ENCODE peak calls at places on chromosomes 11 and 22, in five cellular contexts. B, M, U, G and C are unnamed samples.

GRCh38 chr22:24965822-24966626 is 13.5 kb downstream of the KIAA1671 start:
- DNase-seq in B (no peak), M (peak), U (no peak), G (no peak), C (no peak)

GRCh38 chr11:3231851-3232744 is at the start of gene MRGPRE:
- DNase-seq in B (no peak), M (peak), U (no peak), G (no peak), C (peak)

GRCh38 chr11:68669301-68670090 is 14.8 kb upstream of the GAL start:
- DNase-seq in B (no peak), M (no peak), U (no peak), G (no peak), C (no peak)

GRCh38 chr11:36030707-36031365 is 87.0 kb downstream of the LDLRAD3 start:
- DNase-seq in B (no peak), M (no peak), U (peak), G (peak), C (peak)

GRCh38 chr11:107741044-107741823 is 29.4 kb upstream of the SLN start:
- DNase-seq in B (peak), M (peak), U (peak), G (peak), C (peak)

GRCh38 chr11:47406896-47407745 is 1.3 kb upstream of the SLC39A13 start:
- DNase-seq in B (peak), M (no peak), U (peak), G (peak), C (no peak)

GRCh38 chr11:59574467-59574866 is 41.1 kb downstream of the OSBP start:
- DNase-seq in B (no peak), M (peak), U (peak), G (peak), C (no peak)

GRCh38 chr11:21768388-21768787 is 424.5 kb upstream of the ANO5 start:
- DNase-seq in B (no peak), M (no peak), U (no peak), G (no peak), C (no peak)

GRCh38 chr11:86230921-86231320 is 13.6 kb upstream of the EED start:
- DNase-seq in B (no peak), M (peak), U (no peak), G (no peak), C (no peak)

GRCh38 chr11:107695446-107695845 is 16.4 kb downstream of the SLN start:
- DNase-seq in B (no peak), M (no peak), U (peak), G (no peak), C (no peak)

GRCh38 chr11:67538306-67538705 is 15.1 kb upstream of the CABP2 start:
- DNase-seq in B (no peak), M (no peak), U (no peak), G (no peak), C (no peak)

GRCh38 chr11:196786-197731 is 4.2 kb downstream of the SCGB1C1 start:
- DNase-seq in B (no peak), M (no peak), U (no peak), G (no peak), C (no peak)

GRCh38 chr22:50215297-50216049 is 14.7 kb downstream of the SELENOO start:
- DNase-seq in B (no peak), M (no peak), U (no peak), G (no peak), C (no peak)

GRCh38 chr11:1310772-1311468 is 1.5 kb upstream of the TOLLIP start:
- DNase-seq in B (peak), M (no peak), U (no peak), G (no peak), C (no peak)

GRCh38 chr11:93905384-93905783 is 55.0 kb upstream of the VSTM5 start:
- DNase-seq in B (no peak), M (peak), U (peak), G (peak), C (no peak)

GRCh38 chr22:40239345-40239683 is 61.6 kb downstream of the TNRC6B start:
- DNase-seq in B (no peak), M (no peak), U (no peak), G (no peak), C (no peak)

GRCh38 chr22:37237371-37238268 is 6.4 kb downstream of the RAC2 start:
- DNase-seq in B (no peak), M (no peak), U (peak), G (no peak), C (peak)

GRCh38 chr11:62788991-62789390 is 1.8 kb downstream of the TMEM179B start:
- DNase-seq in B (no peak), M (no peak), U (no peak), G (no peak), C (no peak)

GRCh38 chr11:71914127-71914526 is 14.3 kb downstream of the XNDC1N start:
- DNase-seq in B (no peak), M (no peak), U (no peak), G (no peak), C (no peak)

GRCh38 chr11:14973621-14974020 is 1.5 kb upstream of the CALCA start:
- DNase-seq in B (no peak), M (no peak), U (peak), G (peak), C (peak)

GRCh38 chr11:86548278-86548917 is 124.0 kb downstream of the ME3 start:
- DNase-seq in B (no peak), M (no peak), U (peak), G (peak), C (no peak)

GRCh38 chr11:42243370-42243769 is 783.9 kb upstream of the LRRC4C start:
- DNase-seq in B (no peak), M (no peak), U (no peak), G (no peak), C (no peak)

GRCh38 chr11:134293119-134294113 is 17.2 kb downstream of the GLB1L3 start:
- DNase-seq in B (no peak), M (no peak), U (no peak), G (no peak), C (no peak)

GRCh38 chr11:117979481-117980211 is 6.5 kb upstream of the IL10RA start:
- DNase-seq in B (peak), M (no peak), U (no peak), G (no peak), C (no peak)

GRCh38 chr11:37748641-37749040 is 1150.6 kb upstream of the RAG2 start:
- DNase-seq in B (no peak), M (no peak), U (peak), G (no peak), C (no peak)

GRCh38 chr11:131688056-131688693 is 317.8 kb downstream of the NTM start:
- DNase-seq in B (peak), M (peak), U (peak), G (peak), C (peak)

GRCh38 chr11:115208808-115209259 is 295.4 kb downstream of the CADM1 start:
- DNase-seq in B (no peak), M (no peak), U (no peak), G (no peak), C (no peak)

GRCh38 chr11:30914143-30914762 is 328.1 kb upstream of the MPPED2 start:
- DNase-seq in B (peak), M (peak), U (peak), G (peak), C (peak)

GRCh38 chr11:2376751-2377451 is at the start of gene CD81:
- DNase-seq in B (peak), M (no peak), U (no peak), G (peak), C (peak)

GRCh38 chr11:68692881-68693483 is 8.6 kb downstream of the GAL start:
- DNase-seq in B (no peak), M (no peak), U (no peak), G (no peak), C (no peak)

GRCh38 chr22:43404673-43405385 is 7.0 kb upstream of the MPPED1 start:
- DNase-seq in B (no peak), M (peak), U (no peak), G (no peak), C (no peak)

GRCh38 chr22:44638966-44639739 is 62.9 kb upstream of the PRR5 start:
- DNase-seq in B (no peak), M (no peak), U (no peak), G (no peak), C (peak)

GRCh38 chr11:112421854-112422253 is 161.2 kb upstream of the PLET1 start:
- DNase-seq in B (no peak), M (no peak), U (no peak), G (no peak), C (peak)

GRCh38 chr11:61732705-61733104 is 19.7 kb upstream of the MYRF start:
- DNase-seq in B (no peak), M (peak), U (no peak), G (peak), C (no peak)

GRCh38 chr11:67301951-67302516 is 1.3 kb upstream of the SSH3 start:
- DNase-seq in B (no peak), M (no peak), U (peak), G (peak), C (no peak)

DNA sequence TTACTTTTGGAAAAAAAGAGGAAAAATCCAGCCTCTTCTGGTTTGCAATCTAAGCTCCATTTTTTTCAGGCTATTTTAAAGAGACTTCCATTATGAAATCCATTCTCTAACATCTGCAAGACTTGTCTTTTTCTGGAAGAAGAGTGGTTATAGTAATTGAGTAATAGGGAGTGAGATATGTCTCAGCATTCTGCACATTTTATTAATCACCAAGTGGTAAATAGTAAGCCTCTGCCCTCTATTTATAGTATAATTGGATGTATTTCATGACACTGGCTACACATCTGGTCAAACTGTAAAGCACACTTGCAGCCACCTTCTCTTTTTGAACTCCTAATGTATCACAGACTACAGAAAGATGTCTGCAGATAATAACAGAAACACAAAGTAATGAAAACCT is 391.1 kb downstream of the ETS1 start:
- DNase-seq in B (no peak), M (no peak), U (no peak), G (peak), C (peak)
- H2AFZ ChIP-seq in B (no peak), M (no peak), U (no peak), G (no peak), C (no peak)

GRCh38 chr11:64181506-64182411 is 4.2 kb upstream of the STIP1 start:
- DNase-seq in B (peak), M (peak), U (peak), G (peak), C (peak)

GRCh38 chr11:64183890-64184289 is 2.1 kb upstream of the STIP1 start:
- DNase-seq in B (no peak), M (no peak), U (no peak), G (no peak), C (no peak)

GRCh38 chr11:64179221-64179620 is 6.8 kb upstream of the STIP1 start:
- DNase-seq in B (no peak), M (no peak), U (no peak), G (no peak), C (no peak)

GRCh38 chr11:64178203-64178602 is 7.8 kb upstream of the STIP1 start:
- DNase-seq in B (no peak), M (no peak), U (no peak), G (no peak), C (no peak)

GRCh38 chr11:64180871-64181270 is 5.1 kb upstream of the STIP1 start:
- DNase-seq in B (no peak), M (no peak), U (peak), G (no peak), C (peak)
- H2AFZ ChIP-seq in B (peak), M (no peak), U (no peak), G (no peak), C (peak)

GRCh38 chr11:75262961-75263852 is 22.6 kb downstream of the TPBGL start:
- DNase-seq in B (no peak), M (no peak), U (no peak), G (peak), C (no peak)

GRCh38 chr11:75265851-75266531 is 25.4 kb downstream of the TPBGL start:
- DNase-seq in B (peak), M (no peak), U (no peak), G (peak), C (peak)

GRCh38 chr11:75263944-75264349 is 23.4 kb downstream of the TPBGL start:
- DNase-seq in B (peak), M (no peak), U (peak), G (peak), C (no peak)

GRCh38 chr11:75264971-75265370 is 24.4 kb downstream of the TPBGL start:
- DNase-seq in B (no peak), M (no peak), U (no peak), G (no peak), C (no peak)

GRCh38 chr11:75264356-75264755 is 23.8 kb downstream of the TPBGL start:
- DNase-seq in B (no peak), M (no peak), U (no peak), G (no peak), C (no peak)
- H2AFZ ChIP-seq in B (no peak), M (no peak), U (no peak), G (no peak), C (no peak)

GRCh38 chr11:116579857-116580727 is 192.7 kb downstream of the BUD13 start:
- DNase-seq in B (no peak), M (no peak), U (no peak), G (no peak), C (no peak)
- H2AFZ ChIP-seq in B (no peak), M (no peak), U (no peak), G (no peak), C (no peak)

DNA sequence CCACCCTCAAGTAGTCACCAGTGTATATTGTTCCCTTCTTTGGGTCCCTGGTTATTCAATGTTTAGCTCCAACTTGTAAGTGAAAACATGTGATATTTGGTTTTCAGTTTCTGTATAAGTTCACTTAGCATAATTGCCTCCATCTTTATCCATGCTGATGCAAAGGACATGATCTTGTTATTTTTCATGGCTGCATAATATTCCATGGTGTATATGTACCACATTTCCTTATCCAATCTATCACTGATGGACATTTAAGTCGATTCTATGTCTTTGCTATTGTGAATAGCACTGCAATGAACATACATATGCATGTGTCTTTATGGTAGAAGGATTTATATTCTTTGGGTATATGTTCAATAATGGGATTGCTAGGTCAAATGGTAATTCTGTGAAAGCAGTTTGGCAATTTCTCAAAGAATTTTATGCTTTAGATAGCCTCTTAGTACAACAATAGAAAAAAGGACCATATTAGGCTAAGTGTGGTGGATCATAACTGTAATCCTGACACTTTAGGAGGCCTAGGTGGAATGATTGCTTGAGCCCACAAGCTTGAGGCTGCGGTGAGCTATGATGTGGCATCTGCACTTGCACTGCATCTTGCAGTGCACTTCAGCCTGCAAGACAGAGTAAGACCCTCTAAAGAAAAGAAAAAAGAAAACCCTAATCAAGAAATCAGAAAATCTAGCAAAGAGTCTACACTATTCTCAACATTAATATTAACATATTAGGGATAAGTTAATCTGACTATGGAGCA is 468.5 kb upstream of the FAT3 start:
- DNase-seq in B (no peak), M (no peak), U (no peak), G (no peak), C (no peak)
- H2AFZ ChIP-seq in B (no peak), M (no peak), U (no peak), G (no peak), C (no peak)

DNA sequence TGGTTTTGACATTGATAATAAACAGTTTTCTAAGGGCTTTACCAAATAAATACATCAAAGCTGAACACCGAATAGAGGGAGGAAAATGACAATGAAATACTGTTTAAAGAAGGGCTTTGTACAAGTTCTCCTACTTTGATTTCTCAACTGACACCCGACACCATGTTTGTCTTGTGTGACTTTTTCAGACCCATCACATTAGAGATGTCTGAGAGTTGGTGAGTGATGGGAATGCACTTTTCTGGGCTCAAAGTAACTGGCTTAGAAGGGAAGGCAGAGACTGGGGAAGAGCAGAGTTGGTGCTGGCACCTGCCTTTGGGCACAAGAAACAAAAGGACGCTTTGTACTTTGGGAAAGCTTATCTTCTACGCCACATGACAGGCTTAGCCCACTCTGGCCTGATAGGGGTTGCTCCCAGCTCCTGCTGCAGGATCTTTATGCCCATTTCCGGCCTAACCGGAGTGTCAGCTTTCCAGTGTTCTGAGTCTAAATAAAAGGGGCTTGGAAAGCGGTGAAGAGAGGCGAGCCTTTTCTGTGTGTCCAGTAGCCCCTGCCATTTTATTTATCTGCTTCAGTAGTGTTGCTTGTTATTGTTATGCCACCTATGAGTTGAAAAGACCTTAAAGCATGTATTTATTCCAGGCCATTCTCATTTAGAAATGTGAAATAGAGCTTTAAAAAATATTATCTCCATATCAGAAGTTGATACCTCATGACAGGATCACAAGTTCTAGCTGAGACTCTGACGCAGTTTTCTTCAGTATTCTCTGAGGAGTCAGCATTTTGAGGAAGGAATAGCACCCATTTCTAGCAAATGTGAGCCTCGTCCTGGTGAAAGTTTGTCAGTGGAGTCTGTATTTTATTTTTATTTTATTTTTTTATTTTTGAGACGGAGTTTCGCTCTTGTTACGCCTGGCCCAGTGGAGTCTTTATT is 24.2 kb downstream of the KREMEN1 start:
- DNase-seq in B (no peak), M (no peak), U (no peak), G (peak), C (no peak)
- H2AFZ ChIP-seq in B (no peak), M (no peak), U (no peak), G (no peak), C (no peak)

GRCh38 chr11:44029507-44029845 is 18.3 kb upstream of the ACCSL start:
- DNase-seq in B (no peak), M (no peak), U (no peak), G (no peak), C (no peak)

GRCh38 chr11:44032304-44033085 is 15.3 kb upstream of the ACCSL start:
- DNase-seq in B (no peak), M (no peak), U (peak), G (peak), C (no peak)

GRCh38 chr11:44031549-44031948 is 16.2 kb upstream of the ACCSL start:
- DNase-seq in B (no peak), M (no peak), U (no peak), G (no peak), C (no peak)

GRCh38 chr11:44030276-44030932 is 17.4 kb upstream of the ACCSL start:
- DNase-seq in B (no peak), M (no peak), U (peak), G (peak), C (no peak)

GRCh38 chr11:44030996-44031395 is 16.8 kb upstream of the ACCSL start:
- DNase-seq in B (no peak), M (no peak), U (no peak), G (no peak), C (no peak)
- H2AFZ ChIP-seq in B (no peak), M (no peak), U (no peak), G (no peak), C (no peak)

GRCh38 chr11:119148855-119149370 is at the start of gene ABCG4:
- DNase-seq in B (peak), M (no peak), U (no peak), G (no peak), C (peak)
- H2AFZ ChIP-seq in B (peak), M (peak), U (peak), G (peak), C (peak)

DNA sequence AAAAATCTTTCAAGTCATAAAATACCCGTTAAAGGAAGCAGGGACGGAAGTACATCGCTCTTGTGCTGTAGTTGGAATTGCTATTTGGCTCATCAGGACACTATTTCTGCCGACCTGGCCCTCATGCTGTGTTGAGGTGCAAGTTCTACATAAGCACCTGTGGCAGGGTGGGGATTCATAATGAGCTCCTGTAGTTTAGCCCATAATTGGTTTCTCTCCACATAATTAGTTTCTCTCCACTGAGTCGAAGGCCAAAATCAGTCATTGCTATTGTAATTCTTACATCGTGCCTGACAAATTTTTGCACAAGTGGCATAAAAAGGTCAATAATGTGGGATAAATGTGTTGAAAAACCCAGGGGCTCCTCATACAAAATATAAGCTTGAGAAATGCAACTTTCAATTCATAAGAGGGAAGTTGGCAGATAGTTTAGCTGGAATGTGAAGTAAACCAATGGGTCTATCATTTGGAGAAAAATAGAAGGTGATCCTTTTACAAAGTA is 14.9 kb upstream of the ISX start:
- DNase-seq in B (no peak), M (no peak), U (no peak), G (no peak), C (no peak)
- H2AFZ ChIP-seq in B (no peak), M (no peak), U (no peak), G (no peak), C (no peak)